ENCODE peak calls at places on chromosomes 12 and 14, in nine cellular contexts. G is NCI-H2081, X is activated T-cell treated with anti-CD3 and anti-CD28 coated beads for 1 hour, F is HL-60, V is small intestine, R is lung, B is COR-L47, Z is RWPE1, T is foreskin fibroblast. Q is an unnamed sample.

GRCh38 chr12:105164068-105164467 is 56.5 kb downstream of the WASHC4 start:
- DNase-seq in G (no peak), X (no peak), F (no peak), V (no peak), R (no peak), B (no peak), Z (no peak), T (no peak), Q (no peak)

GRCh38 chr14:106733771-106734170 is 1207.4 kb downstream of the TMEM121 start:
- DNase-seq in G (no peak), X (no peak), F (no peak), V (no peak), R (no peak), B (no peak), Z (no peak), T (no peak), Q (no peak)

GRCh38 chr14:32606297-32606696 is 277.2 kb downstream of the AKAP6 start:
- DNase-seq in G (no peak), X (no peak), F (no peak), V (no peak), R (no peak), B (no peak), Z (peak; percentile 33), T (peak; percentile 54), Q (no peak)

GRCh38 chr12:5580911-5581488 is 149.1 kb downstream of the NTF3 start:
- DNase-seq in G (no peak), X (no peak), F (no peak), V (no peak), R (no peak), B (no peak), Z (no peak), T (peak; percentile 49), Q (no peak)

GRCh38 chr12:13602217-13602616 is 379.2 kb downstream of the GRIN2B start:
- DNase-seq in G (no peak), X (no peak), F (no peak), V (no peak), R (no peak), B (no peak), Z (no peak), T (no peak), Q (no peak)

GRCh38 chr12:120625557-120626419 is 14.6 kb upstream of the CABP1 start:
- DNase-seq in G (no peak), X (no peak), F (no peak), V (no peak), R (no peak), B (no peak), Z (peak; percentile 19), T (no peak), Q (no peak)

GRCh38 chr14:44163946-44164345 is 343.1 kb downstream of the FSCB start:
- DNase-seq in G (no peak), X (no peak), F (no peak), V (no peak), R (no peak), B (no peak), Z (no peak), T (no peak), Q (no peak)

GRCh38 chr14:64416348-64416932 is 28.3 kb downstream of the MTHFD1 start:
- DNase-seq in G (no peak), X (no peak), F (no peak), V (no peak), R (no peak), B (no peak), Z (no peak), T (no peak), Q (no peak)

GRCh38 chr14:104586832-104587620 is 7.5 kb downstream of the C14orf180 start:
- DNase-seq in G (no peak), X (no peak), F (no peak), V (no peak), R (no peak), B (peak; percentile 37), Z (no peak), T (peak; percentile 44), Q (no peak)

GRCh38 chr12:69476276-69477017 is 6.3 kb downstream of the FRS2 start:
- DNase-seq in G (no peak), X (no peak), F (no peak), V (no peak), R (no peak), B (no peak), Z (no peak), T (no peak), Q (no peak)

GRCh38 chr14:73620268-73620667 is 8.0 kb downstream of the ACOT6 start:
- DNase-seq in G (no peak), X (no peak), F (no peak), V (no peak), R (no peak), B (no peak), Z (no peak), T (no peak), Q (no peak)

GRCh38 chr14:20327005-20327869 is 5.8 kb downstream of the CCNB1IP1 start:
- DNase-seq in G (peak; percentile 22), X (no peak), F (no peak), V (peak; percentile 81), R (no peak), B (peak; percentile 49), Z (peak; percentile 47), T (peak; percentile 79), Q (no peak)

GRCh38 chr14:61388173-61388975 is 67.0 kb downstream of the PRKCH start:
- DNase-seq in G (no peak), X (no peak), F (no peak), V (peak; percentile 18), R (no peak), B (no peak), Z (peak; percentile 84), T (peak; percentile 52), Q (no peak)

GRCh38 chr14:22131749-22132476 is 457.1 kb downstream of the DAD1 start:
- DNase-seq in G (no peak), X (peak; percentile 8), F (no peak), V (peak; percentile 29), R (no peak), B (no peak), Z (no peak), T (no peak), Q (no peak)

GRCh38 chr14:78902010-78902623 is 731.9 kb downstream of the NRXN3 start:
- DNase-seq in G (peak; percentile 36), X (no peak), F (no peak), V (peak; percentile 11), R (no peak), B (peak; percentile 48), Z (no peak), T (peak; percentile 3), Q (no peak)

GRCh38 chr14:91245029-91245428 is 525 bp upstream of the GPR68 start:
- DNase-seq in G (no peak), X (peak; percentile 39), F (no peak), V (peak; percentile 46), R (no peak), B (no peak), Z (no peak), T (no peak), Q (no peak)